ENCODE peak calls at places on chromosomes 13 and 19, in five cellular contexts. N, D, T, H and J are unnamed samples.

GRCh38 chr13:23656637-23657036 is 86.4 kb downstream of the TNFRSF19 start:
- DNase-seq in D (peak; percentile 79), T (peak; percentile 48), H (peak; percentile 45), N (no peak), J (peak; percentile 2)

GRCh38 chr13:24271611-24272451 is 37.5 kb upstream of the C1QTNF9 start:
- DNase-seq in D (peak; percentile 59), H (peak; percentile 68), T (peak; percentile 60), N (no peak), J (no peak)

GRCh38 chr13:46373623-46374022 is 13.4 kb downstream of the RUBCNL start:
- DNase-seq in T (no peak), N (no peak), H (no peak), D (no peak), J (no peak)

GRCh38 chr13:98848736-98849135 is 96.3 kb upstream of the SLC15A1 start:
- DNase-seq in H (no peak), N (no peak), T (no peak), D (no peak), J (no peak)

GRCh38 chr13:40342461-40342860 is 324.0 kb downstream of the FOXO1 start:
- DNase-seq in T (no peak), H (no peak), D (no peak), N (no peak), J (no peak)

GRCh38 chr19:48127561-48127960 is 16.9 kb upstream of the PLA2G4C start:
- DNase-seq in N (no peak), T (no peak), D (no peak), H (no peak), J (no peak)

GRCh38 chr19:23901360-23901759 is 13.3 kb upstream of the ZNF726 start:
- DNase-seq in H (no peak), T (no peak), N (no peak), D (no peak), J (no peak)

GRCh38 chr19:16814526-16815100 is 14.6 kb upstream of the SIN3B start:
- DNase-seq in T (no peak), N (no peak), D (no peak), H (no peak), J (no peak)

GRCh38 chr19:16018801-16019551 is 57.3 kb upstream of the TPM4 start:
- DNase-seq in H (no peak), T (no peak), N (no peak), D (no peak), J (no peak)

GRCh38 chr13:49585220-49586157 is at the start of gene RCBTB1:
- DNase-seq in H (peak; percentile 52), D (peak; percentile 85), N (peak; percentile 58), T (peak; percentile 69), J (peak; percentile 64)

GRCh38 chr19:18401580-18402112 is 4.2 kb upstream of the LRRC25 start:
- DNase-seq in D (peak; percentile 98), T (no peak), H (peak; percentile 76), N (peak; percentile 85), J (peak; percentile 50)

GRCh38 chr13:112740502-112741131 is 50.8 kb downstream of the ATP11A start:
- DNase-seq in N (no peak), H (no peak), D (peak; percentile 50), T (peak; percentile 32), J (peak; percentile 37)

GRCh38 chr19:51108066-51108804 is at the start of gene CTU1:
- DNase-seq in H (peak; percentile 98), N (peak; percentile 100), T (peak; percentile 99), D (peak; percentile 99), J (peak; percentile 96)

GRCh38 chr13:101576977-101577376 is 124.5 kb downstream of the ITGBL1 start:
- DNase-seq in T (no peak), D (no peak), N (no peak), H (peak; percentile 69), J (no peak)

GRCh38 chr13:71374471-71375041 is 492.4 kb downstream of the DACH1 start:
- DNase-seq in T (no peak), H (no peak), D (no peak), N (no peak), J (no peak)

DNA sequence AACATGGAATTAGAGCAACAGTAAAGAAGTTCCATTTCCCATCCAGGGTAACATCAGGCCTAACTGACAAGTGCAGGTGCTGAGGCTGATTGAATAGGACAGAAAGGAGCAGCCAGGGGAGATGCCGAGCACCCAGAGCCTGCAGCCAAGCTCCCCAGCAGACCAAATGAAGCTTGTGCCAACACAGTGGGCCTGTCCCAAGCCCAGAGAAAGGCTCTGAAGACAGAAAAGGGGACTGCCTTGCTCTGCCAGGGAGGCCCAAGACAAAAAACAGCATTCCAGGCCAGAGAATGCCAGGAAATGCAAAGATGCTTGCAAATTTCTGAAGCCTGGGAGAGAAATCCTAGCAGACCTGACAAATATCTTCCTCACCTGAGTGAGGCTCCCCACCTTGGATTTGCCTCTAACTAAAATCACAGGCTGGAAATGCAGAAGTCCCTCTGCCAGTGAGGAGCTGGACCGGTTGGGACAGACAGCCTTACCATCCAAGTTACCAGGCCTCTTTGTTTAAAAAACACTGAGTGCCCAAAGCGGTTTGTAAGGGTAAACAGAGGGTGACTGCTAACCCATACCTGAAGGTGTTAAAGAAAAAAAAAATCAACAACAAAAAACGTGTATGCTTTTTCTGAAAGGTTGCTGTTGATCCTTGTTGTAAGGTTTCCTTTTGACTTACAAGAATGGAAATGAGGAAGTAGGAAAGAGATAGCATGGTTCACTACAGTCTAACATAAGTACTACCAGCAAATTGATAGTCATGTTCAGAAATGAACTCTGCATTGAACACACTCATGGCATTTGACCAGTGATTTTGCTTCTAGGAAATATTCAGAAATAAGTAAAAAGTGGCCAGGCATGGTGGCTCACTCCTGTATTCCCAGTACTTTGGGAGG is 11.9 kb upstream of the HMGB1 start:
- DNase-seq in D (peak; percentile 65), T (no peak), N (no peak), H (no peak), J (no peak)
- TF ChIP-seq MYC in D (no peak), T (no peak), N (no peak), H (no peak), J (no peak)

DNA sequence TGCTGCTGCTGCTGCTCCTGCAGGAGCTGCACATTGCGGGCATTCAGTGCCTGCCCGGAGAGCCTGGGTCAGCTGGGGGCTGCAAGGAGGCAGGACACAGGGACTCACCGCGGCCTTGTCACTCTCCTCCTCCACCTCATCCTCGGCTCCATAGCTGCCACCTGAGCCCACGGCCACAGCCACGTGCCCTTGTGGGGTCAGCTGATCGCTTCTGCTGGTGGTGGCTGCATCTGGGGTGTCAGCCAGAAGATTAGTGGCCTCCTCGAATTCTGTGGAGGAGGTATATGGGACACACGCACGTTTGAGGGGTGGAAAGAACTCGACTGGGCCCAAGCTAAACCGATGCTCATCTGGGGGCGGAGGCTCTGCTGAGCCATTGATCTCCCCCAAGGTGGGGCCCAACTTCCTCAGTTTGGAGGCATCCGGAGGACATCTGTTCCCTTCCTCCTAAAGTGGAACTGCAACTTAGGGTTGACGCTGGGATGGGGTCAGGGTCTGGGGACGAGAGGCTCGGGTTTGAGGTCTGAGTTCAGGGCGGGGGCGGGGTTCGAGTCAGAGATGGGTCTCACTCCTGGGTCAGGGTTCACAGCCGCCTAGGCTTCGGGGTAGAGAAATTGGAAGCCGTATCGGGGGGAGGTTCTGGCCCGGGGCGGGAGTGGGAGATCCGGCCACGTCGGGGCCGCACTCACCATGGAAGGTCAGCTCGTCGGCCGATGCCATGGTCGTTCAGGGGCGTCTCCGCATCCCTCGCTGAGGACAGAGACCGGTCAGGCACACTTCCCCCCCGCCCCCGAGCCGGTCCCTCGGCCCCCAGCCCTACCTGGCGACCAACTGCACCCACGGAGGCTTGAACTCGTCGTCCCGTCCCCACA is 512 bp downstream of the YIPF2 start:
- DNase-seq in N (no peak), H (no peak), D (peak; percentile 51), T (no peak), J (peak; percentile 32)
- TF ChIP-seq MYC in N (no peak), H (no peak), D (no peak), T (no peak), J (peak; percentile 39)

GRCh38 chr19:42062381-42062780 is 7.6 kb downstream of the GRIK5 start:
- DNase-seq in T (no peak), H (no peak), N (no peak), D (no peak), J (no peak)

GRCh38 chr19:42065051-42065450 is 5.0 kb downstream of the GRIK5 start:
- DNase-seq in N (no peak), H (no peak), T (no peak), D (no peak), J (no peak)

GRCh38 chr19:42066075-42066754 is 3.8 kb downstream of the GRIK5 start:
- DNase-seq in T (no peak), N (peak; percentile 62), D (no peak), H (no peak), J (peak; percentile 57)

GRCh38 chr19:42065511-42065910 is 4.5 kb downstream of the GRIK5 start:
- DNase-seq in N (no peak), H (no peak), T (no peak), D (no peak), J (no peak)

GRCh38 chr19:42064432-42064831 is 5.6 kb downstream of the GRIK5 start:
- DNase-seq in T (no peak), D (no peak), H (no peak), N (no peak), J (no peak)
- TF ChIP-seq MYC in T (no peak), D (no peak), H (no peak), N (no peak), J (no peak)

DNA sequence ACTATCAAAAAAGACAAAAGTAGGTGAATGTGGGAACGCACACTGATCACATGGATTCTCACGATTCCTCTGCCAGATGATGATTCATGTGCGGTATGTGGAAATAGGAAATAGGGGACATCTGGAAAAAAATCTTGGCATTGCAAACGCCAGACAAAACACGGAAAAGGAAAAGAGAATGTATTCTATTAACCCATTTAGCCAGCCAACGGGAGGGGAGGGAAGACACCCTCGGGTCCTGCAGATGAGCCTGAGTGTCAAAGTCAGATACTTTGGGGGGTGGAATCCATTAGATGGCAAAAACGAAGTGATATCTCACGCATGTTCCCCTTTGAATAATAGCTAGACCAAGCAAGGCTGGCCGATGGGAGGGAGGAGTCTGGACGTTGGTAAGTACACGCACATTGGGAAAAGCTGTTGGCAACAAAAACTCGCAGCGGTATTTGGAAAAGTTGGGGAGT is 73.7 kb downstream of the COL4A1 start:
- DNase-seq in T (peak; percentile 93), D (no peak), H (no peak), N (no peak), J (no peak)
- TF ChIP-seq MYC in T (no peak), D (no peak), H (no peak), N (no peak), J (no peak)